ENCODE peak calls at places on chromosome 3, in nine cellular contexts. One of them, this sample, is unnamed.

GRCh38 chr3:104909721-104910120 is 457.0 kb upstream of the ALCAM start:
- DNase-seq in memory B cell: no peak
- DNase-seq in foreskin fibroblast: no peak
- DNase-seq in dorsolateral prefrontal cortex: no peak
- DNase-seq in skeletal muscle cell: no peak
- DNase-seq in left lobe of liver: no peak
- DNase-seq in neural crest cell: no peak
- DNase-seq in cardiac fibroblast: no peak
- DNase-seq in stimulated activated CD8-positive, alpha-beta memory T cell treated with anti-CD3 and anti-CD28 coated beads, Interleukin-15, amount 100 ng/mL, for 1 hour: no peak
- DNase-seq in this sample: peak; percentile 48

GRCh38 chr3:81242871-81243270 is 518.6 kb downstream of the GBE1 start:
- DNase-seq in cardiac fibroblast: peak; percentile 30
- DNase-seq in skeletal muscle cell: no peak
- DNase-seq in memory B cell: no peak
- DNase-seq in foreskin fibroblast: no peak
- DNase-seq in left lobe of liver: no peak
- DNase-seq in neural crest cell: no peak
- DNase-seq in stimulated activated CD8-positive, alpha-beta memory T cell treated with anti-CD3 and anti-CD28 coated beads, Interleukin-15, amount 100 ng/mL, for 1 hour: no peak
- DNase-seq in dorsolateral prefrontal cortex: no peak
- DNase-seq in this sample: no peak

GRCh38 chr3:162729686-162730085 is 1233.1 kb downstream of the OTOL1 start:
- DNase-seq in cardiac fibroblast: no peak
- DNase-seq in dorsolateral prefrontal cortex: no peak
- DNase-seq in memory B cell: no peak
- DNase-seq in skeletal muscle cell: no peak
- DNase-seq in neural crest cell: no peak
- DNase-seq in stimulated activated CD8-positive, alpha-beta memory T cell treated with anti-CD3 and anti-CD28 coated beads, Interleukin-15, amount 100 ng/mL, for 1 hour: no peak
- DNase-seq in left lobe of liver: no peak
- DNase-seq in foreskin fibroblast: peak; percentile 33
- DNase-seq in this sample: peak; percentile 60

GRCh38 chr3:136255672-136256406 is 5.7 kb downstream of the PCCB start:
- DNase-seq in cardiac fibroblast: no peak
- DNase-seq in foreskin fibroblast: no peak
- DNase-seq in skeletal muscle cell: no peak
- DNase-seq in stimulated activated CD8-positive, alpha-beta memory T cell treated with anti-CD3 and anti-CD28 coated beads, Interleukin-15, amount 100 ng/mL, for 1 hour: no peak
- DNase-seq in left lobe of liver: peak; percentile 66
- DNase-seq in neural crest cell: no peak
- DNase-seq in memory B cell: no peak
- DNase-seq in dorsolateral prefrontal cortex: no peak
- DNase-seq in this sample: no peak

GRCh38 chr3:124401841-124402240 is 328.4 kb upstream of the UMPS start:
- DNase-seq in left lobe of liver: no peak
- DNase-seq in foreskin fibroblast: no peak
- DNase-seq in dorsolateral prefrontal cortex: no peak
- DNase-seq in memory B cell: no peak
- DNase-seq in neural crest cell: no peak
- DNase-seq in cardiac fibroblast: peak; percentile 11
- DNase-seq in skeletal muscle cell: no peak
- DNase-seq in stimulated activated CD8-positive, alpha-beta memory T cell treated with anti-CD3 and anti-CD28 coated beads, Interleukin-15, amount 100 ng/mL, for 1 hour: no peak
- DNase-seq in this sample: no peak

GRCh38 chr3:183381179-183381578 is 47.2 kb downstream of the MCF2L2 start:
- DNase-seq in memory B cell: no peak
- DNase-seq in left lobe of liver: no peak
- DNase-seq in cardiac fibroblast: peak; percentile 45
- DNase-seq in neural crest cell: no peak
- DNase-seq in foreskin fibroblast: peak; percentile 89
- DNase-seq in dorsolateral prefrontal cortex: no peak
- DNase-seq in skeletal muscle cell: peak; percentile 51
- DNase-seq in stimulated activated CD8-positive, alpha-beta memory T cell treated with anti-CD3 and anti-CD28 coated beads, Interleukin-15, amount 100 ng/mL, for 1 hour: no peak
- DNase-seq in this sample: peak; percentile 89

GRCh38 chr3:52471371-52472238 is 16.2 kb downstream of the NISCH start:
- DNase-seq in stimulated activated CD8-positive, alpha-beta memory T cell treated with anti-CD3 and anti-CD28 coated beads, Interleukin-15, amount 100 ng/mL, for 1 hour: no peak
- DNase-seq in cardiac fibroblast: peak; percentile 69
- DNase-seq in foreskin fibroblast: no peak
- DNase-seq in neural crest cell: peak; percentile 52
- DNase-seq in dorsolateral prefrontal cortex: peak; percentile 75
- DNase-seq in left lobe of liver: peak; percentile 95
- DNase-seq in skeletal muscle cell: no peak
- DNase-seq in memory B cell: peak; percentile 26
- DNase-seq in this sample: peak; percentile 47

GRCh38 chr3:65857327-65857726 is 181.4 kb downstream of the MAGI1 start:
- DNase-seq in skeletal muscle cell: no peak
- DNase-seq in memory B cell: no peak
- DNase-seq in left lobe of liver: no peak
- DNase-seq in stimulated activated CD8-positive, alpha-beta memory T cell treated with anti-CD3 and anti-CD28 coated beads, Interleukin-15, amount 100 ng/mL, for 1 hour: no peak
- DNase-seq in dorsolateral prefrontal cortex: no peak
- DNase-seq in neural crest cell: no peak
- DNase-seq in cardiac fibroblast: no peak
- DNase-seq in foreskin fibroblast: no peak
- DNase-seq in this sample: no peak

GRCh38 chr3:149023951-149024350 is 32.6 kb downstream of the GYG1 start:
- DNase-seq in left lobe of liver: no peak
- DNase-seq in skeletal muscle cell: no peak
- DNase-seq in memory B cell: no peak
- DNase-seq in neural crest cell: no peak
- DNase-seq in foreskin fibroblast: no peak
- DNase-seq in cardiac fibroblast: no peak
- DNase-seq in dorsolateral prefrontal cortex: no peak
- DNase-seq in stimulated activated CD8-positive, alpha-beta memory T cell treated with anti-CD3 and anti-CD28 coated beads, Interleukin-15, amount 100 ng/mL, for 1 hour: no peak
- DNase-seq in this sample: peak; percentile 49

GRCh38 chr3:107942244-107942643 is 148.6 kb downstream of the CD47 start:
- DNase-seq in left lobe of liver: no peak
- DNase-seq in skeletal muscle cell: no peak
- DNase-seq in stimulated activated CD8-positive, alpha-beta memory T cell treated with anti-CD3 and anti-CD28 coated beads, Interleukin-15, amount 100 ng/mL, for 1 hour: no peak
- DNase-seq in cardiac fibroblast: no peak
- DNase-seq in dorsolateral prefrontal cortex: no peak
- DNase-seq in neural crest cell: no peak
- DNase-seq in foreskin fibroblast: no peak
- DNase-seq in memory B cell: no peak
- DNase-seq in this sample: no peak

GRCh38 chr3:136473716-136474326 is 223.7 kb downstream of the PCCB start:
- DNase-seq in foreskin fibroblast: no peak
- DNase-seq in memory B cell: no peak
- DNase-seq in skeletal muscle cell: no peak
- DNase-seq in dorsolateral prefrontal cortex: no peak
- DNase-seq in left lobe of liver: no peak
- DNase-seq in cardiac fibroblast: peak; percentile 13
- DNase-seq in stimulated activated CD8-positive, alpha-beta memory T cell treated with anti-CD3 and anti-CD28 coated beads, Interleukin-15, amount 100 ng/mL, for 1 hour: no peak
- DNase-seq in neural crest cell: no peak
- DNase-seq in this sample: peak; percentile 84

GRCh38 chr3:85342915-85343314 is 384.1 kb downstream of the CADM2 start:
- DNase-seq in memory B cell: no peak
- DNase-seq in stimulated activated CD8-positive, alpha-beta memory T cell treated with anti-CD3 and anti-CD28 coated beads, Interleukin-15, amount 100 ng/mL, for 1 hour: no peak
- DNase-seq in foreskin fibroblast: no peak
- DNase-seq in dorsolateral prefrontal cortex: no peak
- DNase-seq in cardiac fibroblast: no peak
- DNase-seq in skeletal muscle cell: no peak
- DNase-seq in neural crest cell: peak; percentile 8
- DNase-seq in left lobe of liver: no peak
- DNase-seq in this sample: no peak

GRCh38 chr3:132726341-132726823 is 4.2 kb upstream of the NPHP3 start:
- DNase-seq in left lobe of liver: no peak
- DNase-seq in memory B cell: peak; percentile 58
- DNase-seq in skeletal muscle cell: no peak
- DNase-seq in neural crest cell: no peak
- DNase-seq in cardiac fibroblast: peak; percentile 50
- DNase-seq in dorsolateral prefrontal cortex: no peak
- DNase-seq in foreskin fibroblast: peak; percentile 5
- DNase-seq in stimulated activated CD8-positive, alpha-beta memory T cell treated with anti-CD3 and anti-CD28 coated beads, Interleukin-15, amount 100 ng/mL, for 1 hour: no peak
- DNase-seq in this sample: peak; percentile 42